ENCODE peak calls at places on chromosomes 13 and 19, in six cellular contexts. One of them, this sample, is unnamed.

GRCh38 chr19:12649941-12650340 is 16.6 kb downstream of the MAN2B1 start:
- DNase-seq in psoas muscle: no peak
- DNase-seq in colonic mucosa: no peak
- DNase-seq in uterus: no peak
- DNase-seq in tibial nerve: no peak
- DNase-seq in pancreas: no peak
- DNase-seq in this sample: no peak

GRCh38 chr19:49712397-49712859 is 21.5 kb downstream of the CPT1C start:
- DNase-seq in psoas muscle: no peak
- DNase-seq in colonic mucosa: peak; percentile 65
- DNase-seq in tibial nerve: no peak
- DNase-seq in pancreas: peak; percentile 35
- DNase-seq in uterus: peak; percentile 95
- DNase-seq in this sample: no peak

GRCh38 chr19:48749571-48750198 is 2.8 kb downstream of the FUT1 start:
- DNase-seq in colonic mucosa: no peak
- DNase-seq in psoas muscle: no peak
- DNase-seq in pancreas: no peak
- DNase-seq in uterus: no peak
- DNase-seq in tibial nerve: no peak
- DNase-seq in this sample: no peak

GRCh38 chr13:107587681-107588080 is 627.7 kb downstream of the LIG4 start:
- DNase-seq in pancreas: no peak
- DNase-seq in colonic mucosa: no peak
- DNase-seq in tibial nerve: no peak
- DNase-seq in uterus: no peak
- DNase-seq in psoas muscle: no peak
- DNase-seq in this sample: no peak

GRCh38 chr13:73715114-73715909 is 418.9 kb downstream of the KLF12 start:
- DNase-seq in psoas muscle: no peak
- DNase-seq in tibial nerve: no peak
- DNase-seq in uterus: no peak
- DNase-seq in colonic mucosa: no peak
- DNase-seq in pancreas: no peak
- DNase-seq in this sample: no peak

GRCh38 chr13:20721454-20722357 is 18.2 kb downstream of the IL17D start:
- DNase-seq in colonic mucosa: peak; percentile 37
- DNase-seq in tibial nerve: no peak
- DNase-seq in uterus: peak; percentile 61
- DNase-seq in pancreas: peak; percentile 46
- DNase-seq in psoas muscle: peak; percentile 60
- DNase-seq in this sample: peak; percentile 55

GRCh38 chr19:4343056-4343844 is at the start of gene MPND:
- DNase-seq in colonic mucosa: peak; percentile 97
- DNase-seq in psoas muscle: peak; percentile 94
- DNase-seq in uterus: peak; percentile 87
- DNase-seq in pancreas: peak; percentile 86
- DNase-seq in tibial nerve: peak; percentile 90
- DNase-seq in this sample: peak; percentile 96

GRCh38 chr19:32358311-32358710 is 12.9 kb downstream of the ZNF507 start:
- DNase-seq in pancreas: no peak
- DNase-seq in psoas muscle: no peak
- DNase-seq in uterus: no peak
- DNase-seq in tibial nerve: no peak
- DNase-seq in colonic mucosa: no peak
- DNase-seq in this sample: no peak

GRCh38 chr13:106083620-106084350 is 451.7 kb downstream of the EFNB2 start:
- DNase-seq in colonic mucosa: peak; percentile 63
- DNase-seq in uterus: no peak
- DNase-seq in tibial nerve: no peak
- DNase-seq in pancreas: peak; percentile 24
- DNase-seq in psoas muscle: no peak
- DNase-seq in this sample: peak; percentile 32

GRCh38 chr13:88068975-88069374 is 397.8 kb downstream of the SLITRK5 start:
- DNase-seq in pancreas: peak; percentile 6
- DNase-seq in tibial nerve: no peak
- DNase-seq in uterus: no peak
- DNase-seq in colonic mucosa: no peak
- DNase-seq in psoas muscle: no peak
- DNase-seq in this sample: no peak

GRCh38 chr19:39078436-39079200 is 5.5 kb upstream of the ACP7 start:
- DNase-seq in colonic mucosa: no peak
- DNase-seq in psoas muscle: no peak
- DNase-seq in pancreas: no peak
- DNase-seq in uterus: no peak
- DNase-seq in tibial nerve: no peak
- DNase-seq in this sample: no peak

DNA sequence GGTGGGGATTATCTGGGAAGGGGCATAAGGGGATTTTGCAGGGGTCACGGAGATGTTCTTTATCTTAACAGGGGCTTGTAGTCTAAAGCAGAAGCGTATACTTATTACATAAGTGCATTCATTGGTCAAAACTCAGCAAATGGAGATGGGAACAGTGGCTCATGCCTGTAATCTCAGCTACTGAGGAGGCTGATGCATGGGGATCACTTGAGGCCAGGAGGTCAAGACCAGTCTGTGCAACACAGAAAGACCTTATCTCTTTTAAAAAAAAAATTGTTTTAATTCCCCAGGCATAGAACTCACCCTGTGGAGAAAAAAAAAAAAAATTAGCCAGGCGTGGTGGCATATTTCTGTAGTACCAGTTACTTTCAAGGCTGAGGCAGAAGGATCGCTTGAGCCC is 18.9 kb downstream of the FAM187B start:
- DNase-seq in colonic mucosa: peak; percentile 5
- DNase-seq in uterus: no peak
- DNase-seq in pancreas: no peak
- DNase-seq in tibial nerve: no peak
- DNase-seq in psoas muscle: no peak
- DNase-seq in this sample: no peak
- H3K27ac ChIP-seq in colonic mucosa: no peak overlapping the region
- H3K27ac ChIP-seq in uterus: no peak overlapping the region
- H3K27ac ChIP-seq in pancreas: no peak overlapping the region
- H3K27ac ChIP-seq in tibial nerve: no peak overlapping the region
- H3K27ac ChIP-seq in psoas muscle: no peak overlapping the region
- H3K27ac ChIP-seq in this sample: no peak overlapping the region

GRCh38 chr13:71316964-71317363 is 550.0 kb downstream of the DACH1 start:
- DNase-seq in colonic mucosa: no peak
- DNase-seq in tibial nerve: no peak
- DNase-seq in uterus: no peak
- DNase-seq in psoas muscle: no peak
- DNase-seq in pancreas: no peak
- DNase-seq in this sample: no peak

DNA sequence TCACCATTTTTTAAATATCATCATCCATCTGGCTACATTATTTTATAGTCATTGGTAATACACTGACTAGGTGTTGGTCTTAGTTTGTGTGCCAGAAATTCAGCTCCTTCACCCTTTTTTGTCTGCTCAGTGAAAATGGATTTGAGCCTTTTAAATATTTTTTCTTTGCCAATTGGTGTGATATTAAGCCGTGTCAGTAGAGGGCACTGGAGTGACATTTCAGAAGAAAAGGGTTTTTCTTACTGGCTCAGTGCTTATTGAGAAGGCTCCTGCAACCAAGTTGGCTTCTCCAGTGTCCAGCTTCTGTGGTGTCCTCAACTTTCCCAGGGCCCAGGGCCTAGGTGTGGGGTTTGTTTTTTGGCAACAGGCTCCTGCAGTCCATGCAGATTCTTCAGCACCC is 546.6 kb downstream of the DACH1 start:
- DNase-seq in pancreas: no peak
- DNase-seq in tibial nerve: no peak
- DNase-seq in psoas muscle: no peak
- DNase-seq in uterus: no peak
- DNase-seq in colonic mucosa: peak; percentile 20
- DNase-seq in this sample: no peak
- TF ChIP-seq CTCF in pancreas: no peak
- TF ChIP-seq CTCF in tibial nerve: no peak
- TF ChIP-seq CTCF in psoas muscle: peak; percentile 8
- TF ChIP-seq CTCF in uterus: no peak
- TF ChIP-seq CTCF in colonic mucosa: peak; percentile 45
- TF ChIP-seq CTCF in this sample: no peak

GRCh38 chr13:112968910-112969691 is at the start of gene MCF2L:
- DNase-seq in tibial nerve: no peak
- DNase-seq in psoas muscle: no peak
- DNase-seq in pancreas: peak; percentile 69
- DNase-seq in uterus: no peak
- DNase-seq in colonic mucosa: peak; percentile 63
- DNase-seq in this sample: peak; percentile 61
- H3K4me3 ChIP-seq in tibial nerve: peak within 1 kb of the TSS; percentile 48
- H3K4me3 ChIP-seq in psoas muscle: peak within 1 kb of the TSS; percentile 53
- H3K4me3 ChIP-seq in pancreas: peak within 1 kb of the TSS; percentile 51
- H3K4me3 ChIP-seq in uterus: peak within 1 kb of the TSS; percentile 42
- H3K4me3 ChIP-seq in colonic mucosa: peak within 1 kb of the TSS; percentile 42
- H3K4me3 ChIP-seq in this sample: peak within 1 kb of the TSS; percentile 36

GRCh38 chr19:9187191-9187590 is 8.4 kb downstream of the OR7D2 start:
- DNase-seq in colonic mucosa: no peak
- DNase-seq in psoas muscle: no peak
- DNase-seq in uterus: no peak
- DNase-seq in pancreas: no peak
- DNase-seq in tibial nerve: no peak
- DNase-seq in this sample: no peak
- H3K27ac ChIP-seq in colonic mucosa: no peak overlapping the region
- H3K27ac ChIP-seq in psoas muscle: no peak overlapping the region
- H3K27ac ChIP-seq in uterus: no peak overlapping the region
- H3K27ac ChIP-seq in pancreas: no peak overlapping the region
- H3K27ac ChIP-seq in tibial nerve: no peak overlapping the region
- H3K27ac ChIP-seq in this sample: no peak overlapping the region

DNA sequence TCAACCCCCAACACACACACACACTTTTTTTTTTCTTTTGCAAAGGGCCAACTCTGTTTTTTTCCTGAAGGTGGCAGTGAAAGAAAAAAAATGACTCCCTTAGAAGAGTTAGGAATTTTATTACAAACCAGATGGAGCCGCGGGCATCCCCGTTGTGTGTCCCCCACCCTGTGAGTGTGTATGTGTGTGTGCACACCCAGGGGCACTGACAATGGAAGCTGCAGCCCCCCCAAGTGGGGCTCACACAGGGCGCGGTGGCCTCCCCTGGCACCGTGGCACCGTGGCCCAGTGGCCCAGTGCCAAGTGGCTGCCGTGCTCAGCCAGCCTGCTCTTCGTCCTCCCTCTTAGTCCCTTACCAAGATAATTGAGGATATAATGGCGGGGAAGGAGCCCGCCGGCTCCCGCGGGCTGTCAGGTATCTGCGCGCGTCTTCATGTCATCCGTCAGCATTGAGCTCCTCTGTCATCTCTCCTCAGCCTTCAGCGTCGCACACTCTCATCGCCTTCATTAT is 314.1 kb downstream of the ZNF536 start:
- DNase-seq in colonic mucosa: no peak
- DNase-seq in uterus: no peak
- DNase-seq in psoas muscle: no peak
- DNase-seq in tibial nerve: no peak
- DNase-seq in pancreas: no peak
- DNase-seq in this sample: no peak
- TF ChIP-seq CTCF in colonic mucosa: no peak
- TF ChIP-seq CTCF in uterus: peak; percentile 29
- TF ChIP-seq CTCF in psoas muscle: no peak
- TF ChIP-seq CTCF in tibial nerve: peak; percentile 9
- TF ChIP-seq CTCF in pancreas: no peak
- TF ChIP-seq CTCF in this sample: peak; percentile 42

DNA sequence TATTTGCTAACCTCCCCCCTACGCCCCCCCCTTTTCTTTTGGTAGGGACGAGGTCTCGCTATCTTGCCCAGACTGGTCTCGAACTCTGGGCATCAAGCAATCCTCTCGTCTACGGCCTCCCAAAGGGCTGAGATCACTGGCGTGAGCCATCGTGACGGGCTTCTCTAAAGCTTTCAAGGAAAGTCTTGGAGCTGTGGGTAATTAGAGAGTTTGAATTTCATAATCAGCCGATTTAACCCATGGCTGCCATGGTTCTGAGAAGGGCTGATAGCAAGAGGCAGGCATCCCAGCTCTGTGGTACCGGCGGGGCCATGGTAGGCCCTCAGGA is 679 bp upstream of the ABHD8 start:
- DNase-seq in colonic mucosa: no peak
- DNase-seq in uterus: peak; percentile 26
- DNase-seq in tibial nerve: no peak
- DNase-seq in psoas muscle: no peak
- DNase-seq in pancreas: no peak
- DNase-seq in this sample: no peak
- H3K4me3 ChIP-seq in colonic mucosa: peak overlapping the region; percentile 63
- H3K4me3 ChIP-seq in uterus: no peak overlapping the region
- H3K4me3 ChIP-seq in tibial nerve: peak overlapping the region; percentile 79
- H3K4me3 ChIP-seq in psoas muscle: peak overlapping the region; percentile 93
- H3K4me3 ChIP-seq in pancreas: no peak overlapping the region
- H3K4me3 ChIP-seq in this sample: peak overlapping the region; percentile 80

GRCh38 chr13:52155177-52155576 is 4.2 kb downstream of the NEK3 start:
- DNase-seq in uterus: no peak
- DNase-seq in pancreas: no peak
- DNase-seq in tibial nerve: no peak
- DNase-seq in psoas muscle: no peak
- DNase-seq in colonic mucosa: no peak
- DNase-seq in this sample: no peak
- H3K27ac ChIP-seq in uterus: no peak overlapping the region
- H3K27ac ChIP-seq in pancreas: no peak overlapping the region
- H3K27ac ChIP-seq in tibial nerve: no peak overlapping the region
- H3K27ac ChIP-seq in psoas muscle: no peak overlapping the region
- H3K27ac ChIP-seq in colonic mucosa: peak overlapping the region; percentile 7
- H3K27ac ChIP-seq in this sample: no peak overlapping the region

DNA sequence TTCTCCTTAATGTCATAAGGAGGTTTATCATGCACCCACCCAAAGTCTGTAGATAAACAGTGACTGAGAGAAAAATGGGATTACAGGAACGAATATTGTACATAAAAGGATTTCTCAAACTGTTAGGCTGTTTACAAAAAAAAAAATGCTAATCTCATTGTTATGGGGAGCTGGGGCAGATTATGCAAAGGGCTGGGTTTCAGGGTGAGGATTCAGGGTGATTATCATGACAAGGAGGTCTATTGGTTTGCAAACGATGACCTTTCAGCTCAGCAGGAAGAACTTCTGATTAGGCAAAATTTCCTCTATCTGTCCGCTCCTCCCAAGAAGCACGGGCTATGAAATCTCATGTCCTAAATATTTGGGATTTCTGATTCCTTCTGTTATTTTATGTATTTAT is 41.4 kb downstream of the NLRP12 start:
- DNase-seq in tibial nerve: no peak
- DNase-seq in uterus: no peak
- DNase-seq in colonic mucosa: no peak
- DNase-seq in psoas muscle: no peak
- DNase-seq in pancreas: no peak
- DNase-seq in this sample: no peak
- TF ChIP-seq CTCF in tibial nerve: no peak
- TF ChIP-seq CTCF in uterus: no peak
- TF ChIP-seq CTCF in colonic mucosa: no peak
- TF ChIP-seq CTCF in psoas muscle: no peak
- TF ChIP-seq CTCF in pancreas: no peak
- TF ChIP-seq CTCF in this sample: no peak

This sample was measured in dorsolateral prefrontal cortex.